ENCODE peak calls at places on chromosomes 3 and 15, in eight cellular contexts. One of them, this sample, is unnamed.

GRCh38 chr3:180617049-180617448 is 15.1 kb downstream of the TTC14 start:
- DNase-seq in colonic mucosa: no peak
- DNase-seq in CD8-positive, alpha-beta T cell: no peak
- DNase-seq in psoas muscle: no peak
- DNase-seq in IMR-90: no peak
- DNase-seq in HCT116: no peak
- DNase-seq in astrocyte: no peak
- DNase-seq in cardiac muscle cell: no peak
- DNase-seq in this sample: no peak

GRCh38 chr3:102400766-102401165 is 34.0 kb upstream of the ZPLD1 start:
- DNase-seq in cardiac muscle cell: no peak
- DNase-seq in CD8-positive, alpha-beta T cell: no peak
- DNase-seq in IMR-90: peak; percentile 67
- DNase-seq in astrocyte: peak; percentile 90
- DNase-seq in HCT116: peak; percentile 34
- DNase-seq in psoas muscle: no peak
- DNase-seq in colonic mucosa: no peak
- DNase-seq in this sample: peak; percentile 18

GRCh38 chr3:52225452-52226228 is at the start of gene TLR9:
- DNase-seq in cardiac muscle cell: no peak
- DNase-seq in colonic mucosa: no peak
- DNase-seq in HCT116: no peak
- DNase-seq in CD8-positive, alpha-beta T cell: peak; percentile 53
- DNase-seq in psoas muscle: peak; percentile 10
- DNase-seq in astrocyte: no peak
- DNase-seq in IMR-90: no peak
- DNase-seq in this sample: no peak

GRCh38 chr3:11539677-11540076 is 104.0 kb downstream of the VGLL4 start:
- DNase-seq in CD8-positive, alpha-beta T cell: no peak
- DNase-seq in HCT116: no peak
- DNase-seq in IMR-90: no peak
- DNase-seq in psoas muscle: no peak
- DNase-seq in colonic mucosa: no peak
- DNase-seq in cardiac muscle cell: no peak
- DNase-seq in astrocyte: no peak
- DNase-seq in this sample: no peak

GRCh38 chr3:140599009-140599408 is 78.9 kb upstream of the TRIM42 start:
- DNase-seq in psoas muscle: no peak
- DNase-seq in colonic mucosa: no peak
- DNase-seq in HCT116: no peak
- DNase-seq in IMR-90: no peak
- DNase-seq in cardiac muscle cell: no peak
- DNase-seq in astrocyte: no peak
- DNase-seq in CD8-positive, alpha-beta T cell: no peak
- DNase-seq in this sample: no peak

GRCh38 chr3:148466143-148466542 is 231.6 kb upstream of the AGTR1 start:
- DNase-seq in IMR-90: peak; percentile 73
- DNase-seq in cardiac muscle cell: no peak
- DNase-seq in HCT116: no peak
- DNase-seq in psoas muscle: no peak
- DNase-seq in colonic mucosa: no peak
- DNase-seq in CD8-positive, alpha-beta T cell: no peak
- DNase-seq in astrocyte: peak; percentile 80
- DNase-seq in this sample: no peak

GRCh38 chr15:88986949-88987589 is 73.9 kb upstream of the MFGE8 start:
- DNase-seq in CD8-positive, alpha-beta T cell: no peak
- DNase-seq in colonic mucosa: no peak
- DNase-seq in HCT116: no peak
- DNase-seq in cardiac muscle cell: no peak
- DNase-seq in psoas muscle: no peak
- DNase-seq in IMR-90: no peak
- DNase-seq in astrocyte: no peak
- DNase-seq in this sample: no peak

GRCh38 chr3:71753716-71754609 is at the start of gene GPR27:
- DNase-seq in cardiac muscle cell: peak; percentile 66
- DNase-seq in colonic mucosa: no peak
- DNase-seq in astrocyte: peak; percentile 34
- DNase-seq in CD8-positive, alpha-beta T cell: no peak
- DNase-seq in IMR-90: peak; percentile 12
- DNase-seq in psoas muscle: peak; percentile 17
- DNase-seq in HCT116: no peak
- DNase-seq in this sample: no peak

GRCh38 chr3:50268703-50269451 is at the start of gene SEMA3B:
- DNase-seq in HCT116: no peak
- DNase-seq in IMR-90: no peak
- DNase-seq in CD8-positive, alpha-beta T cell: no peak
- DNase-seq in colonic mucosa: peak; percentile 88
- DNase-seq in cardiac muscle cell: no peak
- DNase-seq in astrocyte: no peak
- DNase-seq in psoas muscle: peak; percentile 66
- DNase-seq in this sample: no peak

GRCh38 chr15:71051539-71051938 is 63.7 kb upstream of the THSD4 start:
- DNase-seq in psoas muscle: no peak
- DNase-seq in astrocyte: peak; percentile 90
- DNase-seq in HCT116: no peak
- DNase-seq in CD8-positive, alpha-beta T cell: no peak
- DNase-seq in IMR-90: peak; percentile 94
- DNase-seq in cardiac muscle cell: no peak
- DNase-seq in colonic mucosa: no peak
- DNase-seq in this sample: no peak

GRCh38 chr3:30643763-30644462 is 37.5 kb downstream of the TGFBR2 start:
- DNase-seq in psoas muscle: no peak
- DNase-seq in astrocyte: no peak
- DNase-seq in HCT116: no peak
- DNase-seq in colonic mucosa: no peak
- DNase-seq in cardiac muscle cell: no peak
- DNase-seq in CD8-positive, alpha-beta T cell: peak; percentile 73
- DNase-seq in IMR-90: no peak
- DNase-seq in this sample: no peak

GRCh38 chr3:107024481-107025153 is 352.6 kb upstream of the CCDC54 start:
- DNase-seq in psoas muscle: no peak
- DNase-seq in colonic mucosa: no peak
- DNase-seq in HCT116: no peak
- DNase-seq in astrocyte: no peak
- DNase-seq in cardiac muscle cell: peak; percentile 4
- DNase-seq in IMR-90: no peak
- DNase-seq in CD8-positive, alpha-beta T cell: no peak
- DNase-seq in this sample: no peak

GRCh38 chr3:99865321-99865720 is 47.7 kb downstream of the CMSS1 start:
- DNase-seq in astrocyte: no peak
- DNase-seq in cardiac muscle cell: no peak
- DNase-seq in IMR-90: peak; percentile 61
- DNase-seq in psoas muscle: no peak
- DNase-seq in colonic mucosa: no peak
- DNase-seq in CD8-positive, alpha-beta T cell: no peak
- DNase-seq in HCT116: no peak
- DNase-seq in this sample: no peak

GRCh38 chr15:27587810-27588209 is 511.3 kb downstream of the OCA2 start:
- DNase-seq in colonic mucosa: no peak
- DNase-seq in CD8-positive, alpha-beta T cell: no peak
- DNase-seq in IMR-90: no peak
- DNase-seq in HCT116: no peak
- DNase-seq in astrocyte: no peak
- DNase-seq in psoas muscle: no peak
- DNase-seq in cardiac muscle cell: peak; percentile 21
- DNase-seq in this sample: no peak

GRCh38 chr3:158762701-158763100 is 30.4 kb upstream of the RARRES1 start:
- DNase-seq in cardiac muscle cell: no peak
- DNase-seq in astrocyte: no peak
- DNase-seq in CD8-positive, alpha-beta T cell: no peak
- DNase-seq in HCT116: no peak
- DNase-seq in colonic mucosa: no peak
- DNase-seq in IMR-90: no peak
- DNase-seq in psoas muscle: no peak
- DNase-seq in this sample: no peak

GRCh38 chr3:170746175-170746942 is 123.6 kb downstream of the RPL22L1 start:
- DNase-seq in HCT116: no peak
- DNase-seq in IMR-90: no peak
- DNase-seq in psoas muscle: no peak
- DNase-seq in astrocyte: no peak
- DNase-seq in colonic mucosa: no peak
- DNase-seq in cardiac muscle cell: no peak
- DNase-seq in CD8-positive, alpha-beta T cell: no peak
- DNase-seq in this sample: no peak

GRCh38 chr3:97981886-97982285 is 9.7 kb upstream of the RIOX2 start:
- DNase-seq in CD8-positive, alpha-beta T cell: no peak
- DNase-seq in psoas muscle: no peak
- DNase-seq in colonic mucosa: no peak
- DNase-seq in cardiac muscle cell: no peak
- DNase-seq in astrocyte: no peak
- DNase-seq in IMR-90: peak; percentile 21
- DNase-seq in HCT116: no peak
- DNase-seq in this sample: no peak

GRCh38 chr15:68383161-68384074 is 48.5 kb downstream of the ITGA11 start:
- DNase-seq in colonic mucosa: peak; percentile 57
- DNase-seq in CD8-positive, alpha-beta T cell: peak; percentile 59
- DNase-seq in HCT116: peak; percentile 36
- DNase-seq in cardiac muscle cell: peak; percentile 41
- DNase-seq in IMR-90: peak; percentile 31
- DNase-seq in astrocyte: no peak
- DNase-seq in psoas muscle: no peak
- DNase-seq in this sample: no peak

GRCh38 chr3:188165596-188165995 is 11.6 kb downstream of the LPP start:
- DNase-seq in CD8-positive, alpha-beta T cell: no peak
- DNase-seq in colonic mucosa: no peak
- DNase-seq in psoas muscle: no peak
- DNase-seq in IMR-90: peak; percentile 19
- DNase-seq in astrocyte: peak; percentile 44
- DNase-seq in cardiac muscle cell: no peak
- DNase-seq in HCT116: no peak
- DNase-seq in this sample: no peak

GRCh38 chr3:49157289-49157688 is 8.8 kb downstream of the CCDC71 start:
- DNase-seq in astrocyte: no peak
- DNase-seq in CD8-positive, alpha-beta T cell: no peak
- DNase-seq in psoas muscle: no peak
- DNase-seq in HCT116: no peak
- DNase-seq in IMR-90: no peak
- DNase-seq in cardiac muscle cell: no peak
- DNase-seq in colonic mucosa: no peak
- DNase-seq in this sample: no peak

DNA sequence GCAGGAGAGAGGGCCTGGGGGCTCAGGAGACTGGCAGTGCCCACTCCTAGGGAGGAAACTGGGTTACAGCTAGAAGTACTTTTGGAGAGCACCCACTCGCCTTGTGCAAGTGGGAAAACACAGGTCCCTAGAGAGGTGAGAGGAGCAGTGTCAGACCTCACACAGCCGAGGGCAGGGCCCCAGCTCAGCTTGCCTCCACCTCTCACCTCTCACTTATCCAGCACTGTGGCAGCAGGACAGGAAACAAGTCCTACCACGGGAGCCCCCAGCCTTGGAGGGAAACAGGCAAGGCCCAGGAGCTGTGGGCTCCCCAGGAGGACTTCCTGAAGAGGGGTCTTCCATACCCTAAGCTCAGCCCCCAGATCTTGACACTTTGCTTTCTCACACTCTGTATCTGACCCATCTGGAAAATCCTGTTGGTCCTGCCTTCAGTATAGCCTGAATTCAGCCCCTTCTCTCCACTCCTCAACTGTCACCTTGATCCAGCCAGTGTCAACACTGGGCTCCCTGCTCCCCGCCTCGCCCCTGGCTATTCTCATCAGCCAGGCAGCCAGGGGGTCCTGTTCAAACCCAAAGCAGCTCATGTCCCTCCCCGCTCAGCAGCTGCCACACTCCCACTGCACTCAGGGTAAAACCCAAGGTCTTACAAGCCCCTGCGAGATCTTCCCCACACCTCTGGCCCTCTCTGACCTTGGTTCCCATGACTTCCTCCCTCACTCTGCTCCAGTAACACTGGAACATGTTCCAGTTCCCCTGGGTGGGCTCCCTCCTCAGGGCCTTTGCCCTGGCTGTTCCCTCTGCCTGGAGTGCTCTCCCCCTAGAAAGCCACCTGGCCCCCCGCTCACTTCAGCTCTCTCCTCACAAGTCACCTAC is 870 bp upstream of the TMEM40 start:
- DNase-seq in cardiac muscle cell: no peak
- DNase-seq in colonic mucosa: no peak
- DNase-seq in HCT116: no peak
- DNase-seq in CD8-positive, alpha-beta T cell: no peak
- DNase-seq in IMR-90: no peak
- DNase-seq in astrocyte: no peak
- DNase-seq in psoas muscle: no peak
- DNase-seq in this sample: no peak
- H3K4me1 ChIP-seq in cardiac muscle cell: peaks cover 38% of the 10 kb centered on the region
- H3K4me1 ChIP-seq in colonic mucosa: no peaks in the 10 kb centered on the region
- H3K4me1 ChIP-seq in HCT116: peaks cover 51% of the 10 kb centered on the region
- H3K4me1 ChIP-seq in CD8-positive, alpha-beta T cell: no peaks in the 10 kb centered on the region
- H3K4me1 ChIP-seq in IMR-90: peaks cover 18% of the 10 kb centered on the region
- H3K4me1 ChIP-seq in astrocyte: peaks cover 24% of the 10 kb centered on the region
- H3K4me1 ChIP-seq in psoas muscle: peaks cover 30% of the 10 kb centered on the region
- H3K4me1 ChIP-seq in this sample: peaks cover 20% of the 10 kb centered on the region

GRCh38 chr3:192875971-192876565 is 41.6 kb downstream of the MB21D2 start:
- DNase-seq in colonic mucosa: no peak
- DNase-seq in CD8-positive, alpha-beta T cell: no peak
- DNase-seq in psoas muscle: no peak
- DNase-seq in astrocyte: peak; percentile 39
- DNase-seq in cardiac muscle cell: no peak
- DNase-seq in HCT116: no peak
- DNase-seq in IMR-90: no peak
- DNase-seq in this sample: no peak
- TF ChIP-seq CTCF in colonic mucosa: no peak
- TF ChIP-seq CTCF in CD8-positive, alpha-beta T cell: no peak
- TF ChIP-seq CTCF in psoas muscle: no peak
- TF ChIP-seq CTCF in astrocyte: no peak
- TF ChIP-seq CTCF in cardiac muscle cell: no peak
- TF ChIP-seq CTCF in HCT116: no peak
- TF ChIP-seq CTCF in IMR-90: no peak
- TF ChIP-seq CTCF in this sample: no peak

DNA sequence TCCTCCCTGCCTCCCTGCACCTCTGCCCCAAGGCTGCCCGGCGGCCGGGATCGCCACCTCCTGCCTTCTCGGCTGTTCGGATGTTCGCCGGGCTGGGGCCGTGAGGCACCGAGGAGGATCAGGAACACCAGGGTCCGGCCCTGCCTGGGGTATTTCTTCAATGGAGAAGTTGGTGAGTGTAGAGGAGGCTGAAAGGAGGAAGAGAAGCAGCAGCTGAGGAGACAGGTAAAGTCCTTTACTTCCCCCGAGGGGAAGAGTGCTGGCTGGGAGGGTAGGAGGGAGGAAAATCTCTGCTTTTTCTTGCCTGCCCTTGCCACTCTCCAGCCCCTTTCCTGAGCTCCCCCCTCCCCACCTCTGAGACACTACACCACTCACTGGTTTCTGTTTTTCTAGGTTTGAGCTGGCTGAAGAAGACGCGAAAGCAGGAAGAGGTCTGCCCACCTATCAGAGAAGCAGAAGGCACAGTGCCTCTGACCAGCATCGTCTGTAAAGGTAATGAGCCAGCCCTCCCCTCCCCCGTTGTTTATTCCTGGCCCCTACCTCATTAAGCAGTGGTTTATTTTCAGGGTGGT is 519 bp downstream of the ASB7 start:
- DNase-seq in HCT116: no peak
- DNase-seq in cardiac muscle cell: peak; percentile 3
- DNase-seq in CD8-positive, alpha-beta T cell: no peak
- DNase-seq in astrocyte: peak; percentile 29
- DNase-seq in colonic mucosa: peak; percentile 42
- DNase-seq in psoas muscle: no peak
- DNase-seq in IMR-90: peak; percentile 20
- DNase-seq in this sample: no peak
- H3K4me1 ChIP-seq in HCT116: peaks cover 16% of the 10 kb centered on the region
- H3K4me1 ChIP-seq in cardiac muscle cell: peaks cover 3% of the 10 kb centered on the region
- H3K4me1 ChIP-seq in CD8-positive, alpha-beta T cell: peaks cover 52% of the 10 kb centered on the region
- H3K4me1 ChIP-seq in astrocyte: peaks cover 14% of the 10 kb centered on the region
- H3K4me1 ChIP-seq in colonic mucosa: peaks cover 15% of the 10 kb centered on the region
- H3K4me1 ChIP-seq in psoas muscle: peaks cover 24% of the 10 kb centered on the region
- H3K4me1 ChIP-seq in IMR-90: no peaks in the 10 kb centered on the region
- H3K4me1 ChIP-seq in this sample: peaks cover 16% of the 10 kb centered on the region

GRCh38 chr3:157135671-157136396 is 24.1 kb downstream of the CCNL1 start:
- DNase-seq in psoas muscle: no peak
- DNase-seq in IMR-90: peak; percentile 72
- DNase-seq in CD8-positive, alpha-beta T cell: no peak
- DNase-seq in HCT116: no peak
- DNase-seq in colonic mucosa: no peak
- DNase-seq in cardiac muscle cell: peak; percentile 45
- DNase-seq in astrocyte: peak; percentile 86
- DNase-seq in this sample: no peak
- TF ChIP-seq CTCF in psoas muscle: no peak
- TF ChIP-seq CTCF in IMR-90: peak; percentile 38
- TF ChIP-seq CTCF in CD8-positive, alpha-beta T cell: no peak
- TF ChIP-seq CTCF in HCT116: no peak
- TF ChIP-seq CTCF in colonic mucosa: no peak
- TF ChIP-seq CTCF in cardiac muscle cell: peak; percentile 25
- TF ChIP-seq CTCF in astrocyte: peak; percentile 33
- TF ChIP-seq CTCF in this sample: peak; percentile 11

This sample was measured in Panc1.